ENCODE peak calls at places on chromosomes 5 and 9, in eight cellular contexts. H, T, O, L, M, Q, B and E are unnamed samples.
A peak's percentile ranks its signal among the peaks of the same experiment; 100 is the strongest.

GRCh38 chr9:135008416-135008815 is 79.1 kb upstream of the OLFM1 start:
- DNase-seq in B (no peak), L (no peak), Q (no peak), O (no peak), T (no peak), H (no peak), M (no peak), E (no peak)

GRCh38 chr5:149125386-149125891 is 15.9 kb upstream of the ABLIM3 start:
- DNase-seq in O (peak; percentile 52), B (peak; percentile 45), L (no peak), T (no peak), Q (no peak), H (no peak), M (no peak), E (no peak)

GRCh38 chr9:129697956-129698757 is 32.7 kb downstream of the PRRX2 start:
- DNase-seq in T (peak; percentile 94), L (no peak), H (peak; percentile 77), M (no peak), B (no peak), Q (no peak), O (peak; percentile 25), E (peak; percentile 43)

GRCh38 chr5:127216906-127217675 is 73.5 kb upstream of the MEGF10 start:
- DNase-seq in T (no peak), B (no peak), O (peak; percentile 43), M (no peak), L (no peak), Q (no peak), H (no peak), E (peak; percentile 75)

GRCh38 chr5:31114817-31115216 is 78.7 kb upstream of the CDH6 start:
- DNase-seq in T (no peak), L (no peak), H (no peak), B (no peak), Q (no peak), O (no peak), M (no peak), E (no peak)

GRCh38 chr9:3043369-3043768 is 199.5 kb upstream of the PUM3 start:
- DNase-seq in L (no peak), M (no peak), O (no peak), Q (no peak), T (no peak), B (no peak), H (no peak), E (no peak)

GRCh38 chr9:104682642-104683041 is 11.7 kb upstream of the OR13D1 start:
- DNase-seq in L (peak; percentile 53), O (peak; percentile 73), H (no peak), M (peak; percentile 38), Q (no peak), T (no peak), B (no peak), E (peak; percentile 2)

GRCh38 chr9:115972802-115973201 is 180.8 kb upstream of the PAPPA start:
- DNase-seq in Q (no peak), T (no peak), M (no peak), H (no peak), O (no peak), B (no peak), L (no peak), E (no peak)

GRCh38 chr5:180072556-180072955 is 997 bp upstream of the RNF130 start:
- DNase-seq in B (no peak), T (no peak), M (no peak), L (no peak), H (no peak), O (no peak), Q (no peak), E (no peak)

GRCh38 chr5:150399158-150400019 is 13.3 kb downstream of the CD74 start:
- DNase-seq in B (no peak), H (no peak), L (no peak), M (no peak), Q (no peak), T (no peak), O (no peak), E (no peak)

GRCh38 chr9:126327016-126327749 is 554 bp downstream of the MVB12B start:
- DNase-seq in Q (peak; percentile 6), H (no peak), L (no peak), O (peak; percentile 34), T (peak; percentile 75), M (no peak), B (no peak), E (no peak)

DNA sequence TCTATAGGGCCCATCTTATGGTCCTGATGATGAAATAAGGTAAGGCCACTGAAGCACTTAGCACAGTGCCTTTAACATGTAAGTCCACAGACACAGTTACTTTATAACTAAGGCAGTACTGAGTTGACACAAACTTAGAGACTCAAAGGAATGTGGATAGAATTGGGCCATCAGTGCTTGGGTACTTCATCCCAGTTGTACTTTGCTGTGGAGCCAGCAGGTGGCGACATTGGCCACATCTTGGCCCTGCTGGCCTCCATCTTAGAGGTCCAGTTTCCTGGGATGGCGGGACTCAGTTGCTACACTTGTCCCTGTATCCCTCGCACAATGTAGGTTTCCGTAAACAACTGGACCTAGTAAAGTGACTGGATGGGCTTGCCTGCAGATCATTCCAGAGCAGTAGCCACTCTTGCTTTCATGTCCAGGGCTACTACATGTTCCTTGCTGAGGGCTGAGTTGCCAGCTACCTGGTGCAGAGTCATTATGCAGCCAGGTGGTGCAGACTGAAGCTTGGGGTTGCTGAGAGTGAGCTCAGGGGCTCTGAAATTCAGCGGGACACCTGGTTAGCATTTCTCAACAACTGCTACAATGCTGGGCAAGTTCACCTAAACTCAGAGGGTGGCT is 10.6 kb downstream of the MTAP start:
- DNase-seq in B (peak; percentile 60), Q (peak; percentile 59), T (peak; percentile 87), H (peak; percentile 80), M (peak; percentile 44), O (peak; percentile 74), L (no peak), E (peak; percentile 58)
- H3K4me1 ChIP-seq in B (no peaks in the 10 kb centered on the region), Q (peaks cover 13% of the 10 kb centered on the region), T (no peaks in the 10 kb centered on the region), H (peaks cover 30% of the 10 kb centered on the region), M (no peaks in the 10 kb centered on the region), O (peaks cover 4% of the 10 kb centered on the region), L (peaks cover 39% of the 10 kb centered on the region), E (no peaks in the 10 kb centered on the region)

GRCh38 chr9:112078432-112078831 is 96.7 kb downstream of the SUSD1 start:
- DNase-seq in H (no peak), O (no peak), Q (no peak), L (no peak), B (no peak), T (no peak), M (no peak), E (no peak)

GRCh38 chr9:112075009-112075378 is 100.1 kb downstream of the SUSD1 start:
- DNase-seq in O (no peak), L (no peak), M (no peak), H (no peak), Q (no peak), B (no peak), T (no peak), E (no peak)

GRCh38 chr9:112076814-112077213 is 98.3 kb downstream of the SUSD1 start:
- DNase-seq in H (no peak), M (no peak), Q (no peak), B (no peak), O (no peak), L (no peak), T (no peak), E (no peak)

GRCh38 chr9:112072721-112073553 is 102.2 kb downstream of the SUSD1 start:
- DNase-seq in M (no peak), O (no peak), H (no peak), T (no peak), Q (no peak), L (no peak), B (no peak), E (peak; percentile 32)

GRCh38 chr9:112074250-112075008 is 100.7 kb downstream of the SUSD1 start:
- DNase-seq in O (peak; percentile 79), T (no peak), M (peak; percentile 63), L (peak; percentile 54), Q (peak; percentile 49), H (peak; percentile 79), B (no peak), E (peak; percentile 98)
- H3K27ac ChIP-seq in O (no peak overlapping the region), T (no peak overlapping the region), M (no peak overlapping the region), L (no peak overlapping the region), Q (peak overlapping the region; percentile 32), H (peak overlapping the region; percentile 75), B (no peak overlapping the region), E (peak overlapping the region; percentile 88)

GRCh38 chr9:94277885-94278536 is 18.9 kb downstream of the ZNF169 start:
- DNase-seq in T (no peak), M (no peak), Q (no peak), L (no peak), B (no peak), O (no peak), H (no peak), E (no peak)
- H3K9me3 ChIP-seq in T (no peaks in the 10 kb centered on the region), M (peaks cover 12% of the 10 kb centered on the region), Q (peaks cover 11% of the 10 kb centered on the region), L (no peaks in the 10 kb centered on the region), B (no peaks in the 10 kb centered on the region), O (no peaks in the 10 kb centered on the region), H (no peaks in the 10 kb centered on the region), E (peaks cover 4% of the 10 kb centered on the region)

DNA sequence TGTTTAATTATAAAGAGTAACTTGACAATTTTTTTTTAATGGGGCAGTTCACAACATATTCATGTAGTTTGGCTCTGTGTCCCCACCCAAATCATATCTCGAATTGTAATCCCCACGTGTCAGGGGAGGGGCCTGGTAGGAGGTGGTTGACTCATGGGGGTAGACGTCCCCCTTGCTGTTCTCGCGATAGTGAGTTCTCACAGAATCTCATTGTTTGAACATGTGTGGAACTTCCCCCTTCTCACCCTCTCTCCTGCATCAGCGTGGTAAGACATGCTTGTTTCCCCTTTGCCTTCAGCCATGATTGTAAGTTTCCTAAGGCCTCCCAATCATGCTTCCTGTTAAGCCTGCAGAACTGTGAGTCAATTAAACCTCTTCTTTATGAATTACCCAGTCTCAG is 40.7 kb downstream of the FBXW11 start:
- DNase-seq in Q (no peak), T (no peak), L (no peak), O (no peak), M (no peak), B (no peak), H (no peak), E (no peak)
- H3K4me1 ChIP-seq in Q (peaks cover 43% of the 10 kb centered on the region), T (no peaks in the 10 kb centered on the region), L (no peaks in the 10 kb centered on the region), O (peaks cover 60% of the 10 kb centered on the region), M (peaks cover 1% of the 10 kb centered on the region), B (peaks cover 3% of the 10 kb centered on the region), H (peaks cover 78% of the 10 kb centered on the region), E (no peaks in the 10 kb centered on the region)

GRCh38 chr9:16637938-16638337 is 232.5 kb downstream of the BNC2 start:
- DNase-seq in M (no peak), B (no peak), T (no peak), Q (no peak), L (no peak), H (no peak), O (no peak), E (no peak)

GRCh38 chr9:16633794-16634193 is 236.7 kb downstream of the BNC2 start:
- DNase-seq in H (no peak), M (no peak), B (no peak), L (no peak), O (no peak), Q (no peak), T (no peak), E (no peak)

GRCh38 chr9:16639644-16640043 is 230.8 kb downstream of the BNC2 start:
- DNase-seq in M (no peak), Q (no peak), H (no peak), O (no peak), T (no peak), L (no peak), B (no peak), E (no peak)

GRCh38 chr9:16640649-16641048 is 229.8 kb downstream of the BNC2 start:
- DNase-seq in L (no peak), O (peak; percentile 45), H (no peak), T (no peak), M (no peak), B (no peak), Q (no peak), E (peak; percentile 55)

GRCh38 chr9:16637218-16637617 is 233.3 kb downstream of the BNC2 start:
- DNase-seq in L (no peak), M (no peak), O (no peak), B (no peak), Q (no peak), T (no peak), H (no peak), E (no peak)
- H3K27ac ChIP-seq in L (no peak overlapping the region), M (no peak overlapping the region), O (no peak overlapping the region), B (no peak overlapping the region), Q (no peak overlapping the region), T (no peak overlapping the region), H (no peak overlapping the region), E (no peak overlapping the region)